ENCODE peak calls at places on chromosomes 16 and 17, in four cellular contexts. One of them, this sample, is unnamed.

GRCh38 chr16:87418644-87419043 is 26.5 kb downstream of the MAP1LC3B start:
- DNase-seq in ELF-1: no peak
- DNase-seq in AG08396: no peak
- DNase-seq in T-cell: no peak
- DNase-seq in this sample: no peak

GRCh38 chr16:23185661-23186060 is 3.1 kb downstream of the SCNN1G start:
- DNase-seq in T-cell: no peak
- DNase-seq in ELF-1: no peak
- DNase-seq in AG08396: no peak
- DNase-seq in this sample: no peak

GRCh38 chr16:22924492-22924891 is 110.5 kb downstream of the HS3ST2 start:
- DNase-seq in T-cell: no peak
- DNase-seq in ELF-1: no peak
- DNase-seq in AG08396: no peak
- DNase-seq in this sample: no peak

GRCh38 chr16:10828851-10829331 is 10.3 kb upstream of the TVP23A start:
- DNase-seq in ELF-1: peak
- DNase-seq in T-cell: no peak
- DNase-seq in AG08396: peak
- DNase-seq in this sample: no peak

GRCh38 chr16:88835383-88835782 is 21.4 kb downstream of the GALNS start:
- DNase-seq in T-cell: no peak
- DNase-seq in AG08396: no peak
- DNase-seq in ELF-1: no peak
- DNase-seq in this sample: no peak

GRCh38 chr17:6443692-6444572 is at the start of gene PIMREG:
- DNase-seq in AG08396: peak
- DNase-seq in T-cell: peak
- DNase-seq in ELF-1: peak
- DNase-seq in this sample: peak

GRCh38 chr16:31090540-31090939 is 1.8 kb upstream of the PRSS53 start:
- DNase-seq in T-cell: no peak
- DNase-seq in AG08396: no peak
- DNase-seq in ELF-1: no peak
- DNase-seq in this sample: no peak

GRCh38 chr17:285751-286422 is 66.7 kb downstream of the RPH3AL start:
- DNase-seq in ELF-1: no peak
- DNase-seq in AG08396: no peak
- DNase-seq in T-cell: no peak
- DNase-seq in this sample: no peak

GRCh38 chr17:47956818-47957590 is 679 bp downstream of the PRR15L start:
- DNase-seq in ELF-1: peak
- DNase-seq in T-cell: no peak
- DNase-seq in AG08396: no peak
- DNase-seq in this sample: no peak

GRCh38 chr16:22638393-22639206 is 127.9 kb downstream of the NPIPB5 start:
- DNase-seq in T-cell: no peak
- DNase-seq in AG08396: no peak
- DNase-seq in ELF-1: no peak
- DNase-seq in this sample: no peak

GRCh38 chr16:12348733-12349704 is 372.5 kb downstream of the SNX29 start:
- DNase-seq in AG08396: no peak
- DNase-seq in T-cell: no peak
- DNase-seq in ELF-1: no peak
- DNase-seq in this sample: no peak

GRCh38 chr17:1995321-1996242 is 29.6 kb downstream of the RTN4RL1 start:
- DNase-seq in T-cell: no peak
- DNase-seq in ELF-1: no peak
- DNase-seq in AG08396: no peak
- DNase-seq in this sample: no peak

GRCh38 chr16:17544785-17545184 is 74.0 kb upstream of the XYLT1 start:
- DNase-seq in AG08396: no peak
- DNase-seq in ELF-1: peak
- DNase-seq in T-cell: no peak
- DNase-seq in this sample: no peak

This sample was measured in GM06990.